ENCODE peak calls at places on chromosomes 11 and 22, in nine cellular contexts. R is psoas muscle, V is iPS DF 19.7, Z is SK-MEL-5, O is A172, A is fibroblast of lung, C is AG04450, Q is PC-3, H is GM12891. J is an unnamed sample.

GRCh38 chr11:121415861-121416260 is 36.3 kb upstream of the SORL1 start:
- DNase-seq in R (no peak), V (no peak), Z (no peak), O (no peak), A (peak), C (no peak), Q (peak), H (no peak), J (no peak)

GRCh38 chr11:78460468-78460867 is 42.8 kb upstream of the GAB2 start:
- DNase-seq in R (no peak), V (no peak), Z (no peak), O (no peak), A (peak), C (no peak), Q (peak), H (no peak), J (peak)

GRCh38 chr11:119880873-119881272 is 151.9 kb upstream of the NECTIN1 start:
- DNase-seq in R (no peak), V (no peak), Z (no peak), O (no peak), A (no peak), C (no peak), Q (no peak), H (no peak), J (no peak)

GRCh38 chr11:123519055-123519796 is 89.2 kb downstream of the GRAMD1B start:
- DNase-seq in R (no peak), V (no peak), Z (no peak), O (peak), A (peak), C (no peak), Q (peak), H (no peak), J (no peak)

GRCh38 chr22:41482319-41482935 is 13.5 kb downstream of the ACO2 start:
- DNase-seq in R (no peak), V (no peak), Z (no peak), O (peak), A (peak), C (no peak), Q (no peak), H (no peak), J (no peak)

GRCh38 chr22:42688241-42688913 is 32.3 kb downstream of the A4GALT start:
- DNase-seq in R (peak), V (no peak), Z (peak), O (peak), A (peak), C (peak), Q (peak), H (no peak), J (no peak)

GRCh38 chr11:36371590-36371989 is 75.5 kb downstream of the PRR5L start:
- DNase-seq in R (no peak), V (no peak), Z (no peak), O (no peak), A (no peak), C (no peak), Q (no peak), H (no peak), J (no peak)

GRCh38 chr22:42932857-42933782 is 76.0 kb upstream of the ARFGAP3 start:
- DNase-seq in R (no peak), V (no peak), Z (peak), O (no peak), A (peak), C (no peak), Q (no peak), H (peak), J (peak)

GRCh38 chr11:82523141-82523540 is 210.5 kb downstream of the FAM181B start:
- DNase-seq in R (no peak), V (no peak), Z (peak), O (no peak), A (no peak), C (no peak), Q (no peak), H (no peak), J (no peak)

GRCh38 chr11:44014968-44015623 is 32.7 kb upstream of the ACCSL start:
- DNase-seq in R (no peak), V (no peak), Z (no peak), O (no peak), A (peak), C (no peak), Q (no peak), H (no peak), J (no peak)

GRCh38 chr11:13260196-13260962 is 17.2 kb upstream of the BMAL1 start:
- DNase-seq in R (no peak), V (no peak), Z (no peak), O (peak), A (peak), C (no peak), Q (peak), H (no peak), J (no peak)

GRCh38 chr11:125464671-125465070 is 31.4 kb downstream of the FEZ1 start:
- DNase-seq in R (no peak), V (no peak), Z (no peak), O (no peak), A (no peak), C (no peak), Q (no peak), H (no peak), J (no peak)

GRCh38 chr11:77560605-77561004 is 29.1 kb upstream of the AQP11 start:
- DNase-seq in R (no peak), V (no peak), Z (no peak), O (peak), A (peak), C (peak), Q (peak), H (no peak), J (no peak)

GRCh38 chr11:95339554-95339953 is 108.6 kb upstream of the SESN3 start:
- DNase-seq in R (no peak), V (no peak), Z (no peak), O (no peak), A (peak), C (no peak), Q (no peak), H (no peak), J (peak)

GRCh38 chr22:37109242-37109917 is at the start of gene TMPRSS6:
- DNase-seq in R (no peak), V (no peak), Z (no peak), O (no peak), A (no peak), C (no peak), Q (no peak), H (no peak), J (no peak)

GRCh38 chr11:9825315-9825714 is 161.4 kb downstream of the SWAP70 start:
- DNase-seq in R (no peak), V (no peak), Z (no peak), O (no peak), A (peak), C (no peak), Q (peak), H (no peak), J (no peak)

GRCh38 chr11:94563176-94563847 is 3.9 kb upstream of the PIWIL4 start:
- DNase-seq in R (no peak), V (no peak), Z (peak), O (peak), A (peak), C (peak), Q (peak), H (no peak), J (no peak)

GRCh38 chr22:31496007-31496734 is at the start of gene SFI1:
- DNase-seq in R (peak), V (peak), Z (peak), O (peak), A (peak), C (peak), Q (peak), H (peak), J (peak)